ENCODE peak calls at places on chromosomes 2 and 18, in seven cellular contexts. One of them, this sample, is unnamed.
A peak's percentile ranks its signal among the peaks of the same experiment; 100 is the strongest.

GRCh38 chr2:239832101-239832994 is 192.8 kb downstream of the NDUFA10 start:
- DNase-seq in sigmoid colon: no peak
- DNase-seq in HepG2: no peak
- DNase-seq in A549: no peak
- DNase-seq in ovary: no peak
- DNase-seq in tibial nerve: no peak
- DNase-seq in stomach: peak; percentile 17
- DNase-seq in this sample: no peak

GRCh38 chr2:107801498-107801897 is 25.2 kb upstream of the RGPD4 start:
- DNase-seq in sigmoid colon: no peak
- DNase-seq in HepG2: peak; percentile 4
- DNase-seq in A549: no peak
- DNase-seq in ovary: no peak
- DNase-seq in tibial nerve: no peak
- DNase-seq in stomach: no peak
- DNase-seq in this sample: no peak

GRCh38 chr2:101113441-101114267 is 37.5 kb downstream of the TBC1D8 start:
- DNase-seq in sigmoid colon: no peak
- DNase-seq in HepG2: peak; percentile 88
- DNase-seq in A549: peak; percentile 96
- DNase-seq in ovary: no peak
- DNase-seq in tibial nerve: no peak
- DNase-seq in stomach: peak; percentile 48
- DNase-seq in this sample: peak; percentile 30

GRCh38 chr2:60433021-60433596 is 120.3 kb downstream of the BCL11A start:
- DNase-seq in sigmoid colon: no peak
- DNase-seq in HepG2: no peak
- DNase-seq in A549: no peak
- DNase-seq in ovary: no peak
- DNase-seq in tibial nerve: no peak
- DNase-seq in stomach: no peak
- DNase-seq in this sample: no peak

GRCh38 chr2:97738236-97739019 is 25.1 kb downstream of the ZAP70 start:
- DNase-seq in sigmoid colon: no peak
- DNase-seq in HepG2: no peak
- DNase-seq in A549: no peak
- DNase-seq in ovary: no peak
- DNase-seq in tibial nerve: no peak
- DNase-seq in stomach: no peak
- DNase-seq in this sample: no peak

GRCh38 chr2:18368008-18368407 is 192.4 kb downstream of the RDH14 start:
- DNase-seq in sigmoid colon: no peak
- DNase-seq in HepG2: no peak
- DNase-seq in A549: no peak
- DNase-seq in ovary: no peak
- DNase-seq in tibial nerve: no peak
- DNase-seq in stomach: no peak
- DNase-seq in this sample: no peak

GRCh38 chr18:41324020-41324791 is 630.8 kb upstream of the PIK3C3 start:
- DNase-seq in sigmoid colon: no peak
- DNase-seq in HepG2: no peak
- DNase-seq in A549: no peak
- DNase-seq in ovary: no peak
- DNase-seq in tibial nerve: no peak
- DNase-seq in stomach: no peak
- DNase-seq in this sample: no peak

GRCh38 chr2:11103984-11104793 is 51.1 kb upstream of the SLC66A3 start:
- DNase-seq in sigmoid colon: no peak
- DNase-seq in HepG2: no peak
- DNase-seq in A549: no peak
- DNase-seq in ovary: no peak
- DNase-seq in tibial nerve: no peak
- DNase-seq in stomach: no peak
- DNase-seq in this sample: peak; percentile 35

GRCh38 chr2:143955416-143956075 is 564.4 kb downstream of the ZEB2 start:
- DNase-seq in sigmoid colon: no peak
- DNase-seq in HepG2: no peak
- DNase-seq in A549: no peak
- DNase-seq in ovary: no peak
- DNase-seq in tibial nerve: no peak
- DNase-seq in stomach: no peak
- DNase-seq in this sample: no peak

GRCh38 chr2:62333961-62334360 is 138.0 kb downstream of the B3GNT2 start:
- DNase-seq in sigmoid colon: no peak
- DNase-seq in HepG2: no peak
- DNase-seq in A549: no peak
- DNase-seq in ovary: no peak
- DNase-seq in tibial nerve: no peak
- DNase-seq in stomach: no peak
- DNase-seq in this sample: no peak

GRCh38 chr18:73461780-73462059 is 593.9 kb upstream of the NETO1 start:
- DNase-seq in sigmoid colon: no peak
- DNase-seq in HepG2: no peak
- DNase-seq in A549: no peak
- DNase-seq in ovary: no peak
- DNase-seq in tibial nerve: no peak
- DNase-seq in stomach: no peak
- DNase-seq in this sample: no peak

GRCh38 chr2:144946263-144946662 is 426.3 kb upstream of the ZEB2 start:
- DNase-seq in sigmoid colon: no peak
- DNase-seq in HepG2: no peak
- DNase-seq in A549: no peak
- DNase-seq in ovary: no peak
- DNase-seq in tibial nerve: no peak
- DNase-seq in stomach: no peak
- DNase-seq in this sample: peak; percentile 13

GRCh38 chr2:231297108-231297908 is 98.2 kb upstream of the B3GNT7 start:
- DNase-seq in sigmoid colon: peak; percentile 76
- DNase-seq in HepG2: peak; percentile 63
- DNase-seq in A549: peak; percentile 71
- DNase-seq in ovary: peak; percentile 76
- DNase-seq in tibial nerve: no peak
- DNase-seq in stomach: peak; percentile 69
- DNase-seq in this sample: peak; percentile 68

GRCh38 chr2:190980630-190981214 is 33.2 kb downstream of the STAT1 start:
- DNase-seq in sigmoid colon: no peak
- DNase-seq in HepG2: no peak
- DNase-seq in A549: no peak
- DNase-seq in ovary: no peak
- DNase-seq in tibial nerve: no peak
- DNase-seq in stomach: no peak
- DNase-seq in this sample: no peak

GRCh38 chr2:129318581-129319421 is 660.7 kb upstream of the RAB6C start:
- DNase-seq in sigmoid colon: no peak
- DNase-seq in HepG2: no peak
- DNase-seq in A549: peak; percentile 62
- DNase-seq in ovary: no peak
- DNase-seq in tibial nerve: no peak
- DNase-seq in stomach: no peak
- DNase-seq in this sample: no peak

DNA sequence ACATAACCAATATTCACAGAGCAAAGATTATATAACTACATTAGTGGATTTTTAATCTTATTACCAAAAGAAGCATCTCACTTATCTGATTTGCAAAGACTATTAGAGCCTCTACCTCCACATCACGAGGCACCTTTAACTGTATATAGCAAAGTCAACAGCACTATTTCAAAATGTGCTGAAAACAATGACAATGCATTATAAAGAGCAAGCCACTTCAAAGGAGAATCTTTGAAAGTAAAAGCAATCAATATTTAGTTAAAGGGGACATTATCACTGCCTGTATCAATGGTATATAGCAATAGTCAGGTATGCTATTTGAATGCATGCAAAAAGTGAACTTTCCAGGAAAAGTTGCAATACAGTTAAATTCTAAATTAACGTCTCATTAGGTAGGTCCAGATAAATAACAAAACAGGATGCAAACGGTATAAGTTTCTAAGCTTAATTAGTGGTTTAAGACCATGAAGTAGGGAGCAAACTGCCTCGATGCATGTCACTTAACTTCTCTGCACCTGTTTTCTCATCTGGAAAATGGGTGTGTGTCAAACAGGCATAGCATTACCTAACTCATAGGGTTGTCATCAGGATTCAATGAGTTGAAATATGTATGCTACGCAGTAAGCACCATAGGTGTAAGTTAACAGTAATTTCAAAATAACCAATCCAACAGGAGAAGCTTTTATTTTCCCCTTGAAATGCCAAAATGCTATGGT is 31.6 kb downstream of the ATL2 start:
- DNase-seq in sigmoid colon: no peak
- DNase-seq in HepG2: peak; percentile 60
- DNase-seq in A549: no peak
- DNase-seq in ovary: no peak
- DNase-seq in tibial nerve: no peak
- DNase-seq in stomach: no peak
- DNase-seq in this sample: no peak
- H3K27ac ChIP-seq in sigmoid colon: peak overlapping the region; percentile 55
- H3K27ac ChIP-seq in HepG2: peak overlapping the region; percentile 48
- H3K27ac ChIP-seq in A549: no peak overlapping the region
- H3K27ac ChIP-seq in ovary: no peak overlapping the region
- H3K27ac ChIP-seq in tibial nerve: no peak overlapping the region
- H3K27ac ChIP-seq in stomach: no peak overlapping the region
- H3K27ac ChIP-seq in this sample: no peak overlapping the region

DNA sequence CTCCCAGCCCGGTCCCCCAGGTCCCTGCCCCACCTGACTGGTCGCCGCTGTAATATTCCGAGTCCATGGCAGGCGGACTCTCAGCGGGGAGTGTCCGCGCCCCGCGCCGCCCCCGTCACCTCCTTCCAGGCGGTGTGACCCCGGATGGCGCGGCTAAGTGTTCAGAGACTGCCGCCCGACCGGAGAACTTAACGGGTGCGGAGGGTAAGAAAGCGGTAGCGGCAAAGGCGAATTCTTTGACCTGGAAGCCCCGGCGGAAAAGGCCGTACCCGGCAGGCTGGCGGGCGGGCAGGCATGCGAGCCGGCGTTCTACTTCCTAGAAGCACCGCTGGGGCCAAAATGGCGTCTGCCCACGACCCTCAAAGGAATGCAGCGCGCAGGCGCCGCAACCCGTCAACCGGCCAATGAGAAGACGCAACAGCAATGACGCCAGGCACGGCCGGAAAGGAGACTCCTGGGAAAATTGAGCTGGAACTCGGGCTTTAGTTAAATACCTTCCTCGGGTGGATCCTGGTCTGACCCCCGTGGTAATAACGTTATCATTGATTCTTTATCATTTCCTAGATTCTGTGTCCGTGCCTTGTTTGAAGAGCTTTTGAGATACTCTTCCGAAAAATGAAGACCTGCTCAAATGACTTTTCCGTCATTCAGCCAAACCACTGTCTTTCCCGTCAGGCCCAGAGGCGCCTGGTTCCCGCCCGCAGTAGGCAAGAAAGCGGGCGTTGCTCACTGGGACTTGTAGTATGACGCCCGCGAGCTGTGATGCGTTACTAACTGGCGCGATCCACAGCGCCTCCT is at the start of gene IWS1:
- DNase-seq in sigmoid colon: peak; percentile 98
- DNase-seq in HepG2: peak; percentile 97
- DNase-seq in A549: peak; percentile 97
- DNase-seq in ovary: peak; percentile 96
- DNase-seq in tibial nerve: peak; percentile 90
- DNase-seq in stomach: peak; percentile 95
- DNase-seq in this sample: peak; percentile 96
- TF ChIP-seq EP300 in sigmoid colon: no peak
- TF ChIP-seq EP300 in HepG2: peak; percentile 16
- TF ChIP-seq EP300 in A549: no peak
- TF ChIP-seq EP300 in ovary: peak; percentile 77
- TF ChIP-seq EP300 in tibial nerve: peak; percentile 92
- TF ChIP-seq EP300 in stomach: peak; percentile 17
- TF ChIP-seq EP300 in this sample: no peak

GRCh38 chr2:151852260-151853069 is 24.2 kb upstream of the ARL5A start:
- DNase-seq in sigmoid colon: no peak
- DNase-seq in HepG2: no peak
- DNase-seq in A549: no peak
- DNase-seq in ovary: no peak
- DNase-seq in tibial nerve: no peak
- DNase-seq in stomach: no peak
- DNase-seq in this sample: no peak
- TF ChIP-seq CTCF in sigmoid colon: no peak
- TF ChIP-seq CTCF in HepG2: no peak
- TF ChIP-seq CTCF in A549: no peak
- TF ChIP-seq CTCF in ovary: no peak
- TF ChIP-seq CTCF in tibial nerve: no peak
- TF ChIP-seq CTCF in stomach: no peak
- TF ChIP-seq CTCF in this sample: no peak

DNA sequence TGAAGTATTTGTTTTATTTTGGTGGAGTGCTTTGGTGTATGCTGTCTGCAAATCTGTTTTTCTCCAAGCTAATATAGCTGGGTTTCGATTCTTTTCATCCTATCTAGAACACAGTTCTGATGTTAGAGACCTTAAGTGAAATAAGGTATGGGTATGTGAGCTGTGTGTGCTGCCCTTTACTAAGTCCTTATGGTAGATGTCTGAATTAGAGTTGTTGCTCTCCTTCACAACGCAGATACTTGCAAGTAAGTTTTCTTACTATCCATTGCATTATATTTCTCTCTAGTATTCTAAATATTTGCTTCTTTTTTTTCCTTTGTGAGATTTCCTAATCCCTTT is 38.6 kb downstream of the AGFG1 start:
- DNase-seq in sigmoid colon: no peak
- DNase-seq in HepG2: no peak
- DNase-seq in A549: no peak
- DNase-seq in ovary: no peak
- DNase-seq in tibial nerve: no peak
- DNase-seq in stomach: no peak
- DNase-seq in this sample: no peak
- H3K27ac ChIP-seq in sigmoid colon: no peak overlapping the region
- H3K27ac ChIP-seq in HepG2: peak overlapping the region; percentile 9
- H3K27ac ChIP-seq in A549: peak overlapping the region; percentile 4
- H3K27ac ChIP-seq in ovary: no peak overlapping the region
- H3K27ac ChIP-seq in tibial nerve: no peak overlapping the region
- H3K27ac ChIP-seq in stomach: peak overlapping the region; percentile 3
- H3K27ac ChIP-seq in this sample: peak overlapping the region; percentile 46

GRCh38 chr2:212494413-212495020 is 44.1 kb downstream of the ERBB4 start:
- DNase-seq in sigmoid colon: no peak
- DNase-seq in HepG2: no peak
- DNase-seq in A549: no peak
- DNase-seq in ovary: no peak
- DNase-seq in tibial nerve: no peak
- DNase-seq in stomach: no peak
- DNase-seq in this sample: no peak
- TF ChIP-seq EP300 in sigmoid colon: no peak
- TF ChIP-seq EP300 in HepG2: no peak
- TF ChIP-seq EP300 in A549: no peak
- TF ChIP-seq EP300 in ovary: no peak
- TF ChIP-seq EP300 in tibial nerve: no peak
- TF ChIP-seq EP300 in stomach: no peak
- TF ChIP-seq EP300 in this sample: no peak

This sample was measured in transverse colon.